ENCODE peak calls at places on chromosomes 5 and 9, in eight cellular contexts. F, L, X, Z, V, I, T and K are unnamed samples.

GRCh38 chr9:96048116-96048953 is 172.8 kb downstream of the ERCC6L2 start:
- DNase-seq in F (no peak), L (peak; percentile 80), X (no peak), Z (peak; percentile 48), V (no peak), I (no peak), T (no peak), K (peak; percentile 32)

GRCh38 chr9:14350766-14351165 is 36.8 kb upstream of the NFIB start:
- DNase-seq in F (no peak), L (no peak), X (no peak), Z (peak; percentile 15), V (no peak), I (no peak), T (no peak), K (no peak)

GRCh38 chr9:87850405-87850804 is 32.3 kb upstream of the SPATA31E1 start:
- DNase-seq in F (no peak), L (no peak), X (no peak), Z (no peak), V (no peak), I (no peak), T (no peak), K (no peak)

GRCh38 chr5:97986069-97986468 is 787.4 kb upstream of the RGMB start:
- DNase-seq in F (no peak), L (no peak), X (peak; percentile 7), Z (no peak), V (no peak), I (no peak), T (no peak), K (no peak)

GRCh38 chr5:143525176-143525575 is 121.7 kb upstream of the NR3C1 start:
- DNase-seq in F (no peak), L (no peak), X (no peak), Z (no peak), V (no peak), I (no peak), T (no peak), K (no peak)

GRCh38 chr9:83304686-83305085 is 233.5 kb downstream of the FRMD3 start:
- DNase-seq in F (no peak), L (peak; percentile 75), X (no peak), Z (peak; percentile 77), V (peak; percentile 92), I (peak; percentile 93), T (peak; percentile 81), K (peak; percentile 83)

GRCh38 chr9:94805585-94805984 is 79.1 kb downstream of the AOPEP start:
- DNase-seq in F (peak; percentile 82), L (no peak), X (no peak), Z (peak; percentile 35), V (no peak), I (no peak), T (no peak), K (no peak)

GRCh38 chr5:57559110-57559635 is 76.6 kb upstream of the ACTBL2 start:
- DNase-seq in F (no peak), L (no peak), X (no peak), Z (no peak), V (no peak), I (no peak), T (no peak), K (no peak)

GRCh38 chr5:156093024-156093423 is 233.9 kb upstream of the SGCD start:
- DNase-seq in F (no peak), L (no peak), X (no peak), Z (no peak), V (no peak), I (no peak), T (no peak), K (no peak)

GRCh38 chr9:110745656-110746055 is 77.1 kb downstream of the MUSK start:
- DNase-seq in F (no peak), L (no peak), X (no peak), Z (no peak), V (no peak), I (no peak), T (no peak), K (no peak)

GRCh38 chr5:5418764-5419163 is 3.7 kb upstream of the ICE1 start:
- DNase-seq in F (no peak), L (no peak), X (no peak), Z (no peak), V (no peak), I (no peak), T (no peak), K (no peak)

GRCh38 chr9:8883313-8883712 is 1083.7 kb upstream of the DMAC1 start:
- DNase-seq in F (no peak), L (no peak), X (no peak), Z (no peak), V (no peak), I (no peak), T (no peak), K (no peak)

GRCh38 chr5:112637343-112637742 is 100.3 kb upstream of the APC start:
- DNase-seq in F (no peak), L (no peak), X (no peak), Z (no peak), V (no peak), I (no peak), T (no peak), K (no peak)

GRCh38 chr5:163894645-163895044 is 389.2 kb downstream of the MAT2B start:
- DNase-seq in F (no peak), L (no peak), X (no peak), Z (no peak), V (no peak), I (no peak), T (no peak), K (no peak)

GRCh38 chr9:127578627-127578951 is 33.5 kb upstream of the STXBP1 start:
- DNase-seq in F (no peak), L (no peak), X (no peak), Z (no peak), V (no peak), I (no peak), T (no peak), K (no peak)

GRCh38 chr9:130002320-130002719 is 40.7 kb downstream of the FNBP1 start:
- DNase-seq in F (no peak), L (no peak), X (no peak), Z (no peak), V (no peak), I (no peak), T (no peak), K (no peak)
- H3K4me1 ChIP-seq in F (no peaks in the 10 kb centered on the region), L (peaks cover 14% of the 10 kb centered on the region), X (no peaks in the 10 kb centered on the region), Z (peaks cover 6% of the 10 kb centered on the region), V (peaks cover 5% of the 10 kb centered on the region), I (peaks cover 38% of the 10 kb centered on the region), T (peaks cover 12% of the 10 kb centered on the region), K (no peaks in the 10 kb centered on the region)

GRCh38 chr5:173011602-173012001 is 28.0 kb downstream of the ATP6V0E1 start:
- DNase-seq in F (no peak), L (no peak), X (no peak), Z (no peak), V (no peak), I (no peak), T (no peak), K (no peak)

GRCh38 chr5:173016069-173016455 is 32.5 kb downstream of the ATP6V0E1 start:
- DNase-seq in F (no peak), L (no peak), X (no peak), Z (no peak), V (no peak), I (no peak), T (no peak), K (no peak)

GRCh38 chr5:173010021-173010420 is 26.4 kb downstream of the ATP6V0E1 start:
- DNase-seq in F (no peak), L (no peak), X (no peak), Z (no peak), V (no peak), I (no peak), T (peak; percentile 20), K (no peak)

GRCh38 chr5:173012882-173013281 is 29.3 kb downstream of the ATP6V0E1 start:
- DNase-seq in F (no peak), L (no peak), X (no peak), Z (no peak), V (no peak), I (no peak), T (peak; percentile 55), K (no peak)

DNA sequence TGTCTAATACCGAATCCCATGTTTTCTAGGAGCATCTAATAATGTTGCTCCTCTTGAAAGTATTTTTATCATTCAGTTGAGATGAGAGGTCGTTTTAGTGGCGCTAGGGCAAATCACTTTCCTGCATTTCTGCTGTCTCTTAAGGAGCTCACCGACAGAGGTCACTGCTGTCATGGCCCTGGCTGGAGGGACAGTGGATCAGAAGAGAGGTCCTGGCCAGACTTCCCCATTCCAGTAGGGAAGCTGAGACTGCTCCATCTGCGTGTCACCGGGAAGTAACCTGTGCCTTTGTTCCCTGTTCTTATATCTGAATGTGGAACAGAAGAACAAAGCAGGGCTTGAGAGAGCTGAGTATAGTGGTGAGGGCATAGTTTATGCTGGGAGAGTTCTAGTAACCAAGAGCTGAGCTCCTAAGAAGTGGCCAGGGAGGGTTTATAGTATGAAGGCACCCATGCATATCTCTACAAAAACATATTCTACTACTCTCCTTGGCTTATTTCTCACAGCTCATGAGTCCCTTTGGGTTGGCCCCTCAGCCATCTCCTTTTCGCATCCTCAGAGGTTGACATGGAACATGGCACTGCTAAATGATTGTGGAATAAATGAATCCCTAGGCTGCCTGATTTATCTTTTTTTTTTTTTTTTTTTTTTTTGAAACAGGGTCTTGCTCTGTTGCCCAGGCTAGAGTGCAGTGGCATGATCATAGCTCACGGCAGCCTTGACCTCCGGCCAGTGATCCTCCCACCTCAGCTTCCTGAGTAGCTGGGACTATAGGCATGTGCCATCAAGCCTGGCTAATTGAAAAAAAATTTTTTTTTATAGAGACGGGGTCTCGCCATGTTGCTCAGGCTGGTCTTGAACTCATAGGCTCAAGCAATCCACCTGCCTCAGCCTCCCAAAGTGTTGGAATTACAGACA is 27.2 kb downstream of the ATP6V0E1 start:
- DNase-seq in F (no peak), L (peak; percentile 62), X (no peak), Z (no peak), V (no peak), I (peak; percentile 76), T (peak; percentile 71), K (no peak)
- TF ChIP-seq CTCF in F (no peak), L (no peak), X (peak; percentile 61), Z (peak; percentile 31), V (no peak), I (no peak), T (no peak), K (peak; percentile 26)

DNA sequence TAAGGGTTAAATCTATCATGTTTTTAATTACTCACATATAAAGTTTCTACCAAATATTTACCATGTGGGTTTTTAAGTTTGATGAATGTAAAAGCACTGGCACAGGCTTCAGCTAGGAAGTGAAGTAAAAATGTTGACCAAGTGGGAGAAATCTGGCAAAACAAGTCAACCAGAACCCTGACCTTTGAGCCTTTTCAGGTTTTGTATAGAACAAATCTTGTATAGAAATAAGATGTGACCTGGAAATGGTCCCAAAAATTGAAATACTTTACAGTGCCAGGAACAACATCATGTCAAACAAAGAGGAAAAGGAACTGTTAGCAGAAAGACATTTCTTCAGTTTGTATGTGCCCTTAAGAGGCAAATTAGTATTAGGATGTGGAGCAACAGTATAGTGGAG is 137.6 kb downstream of the CCDC192 start:
- DNase-seq in F (no peak), L (no peak), X (no peak), Z (no peak), V (no peak), I (no peak), T (no peak), K (no peak)
- TF ChIP-seq EP300 in F (no peak), L (no peak), X (no peak), Z (no peak), V (no peak), I (no peak), T (no peak), K (no peak)

DNA sequence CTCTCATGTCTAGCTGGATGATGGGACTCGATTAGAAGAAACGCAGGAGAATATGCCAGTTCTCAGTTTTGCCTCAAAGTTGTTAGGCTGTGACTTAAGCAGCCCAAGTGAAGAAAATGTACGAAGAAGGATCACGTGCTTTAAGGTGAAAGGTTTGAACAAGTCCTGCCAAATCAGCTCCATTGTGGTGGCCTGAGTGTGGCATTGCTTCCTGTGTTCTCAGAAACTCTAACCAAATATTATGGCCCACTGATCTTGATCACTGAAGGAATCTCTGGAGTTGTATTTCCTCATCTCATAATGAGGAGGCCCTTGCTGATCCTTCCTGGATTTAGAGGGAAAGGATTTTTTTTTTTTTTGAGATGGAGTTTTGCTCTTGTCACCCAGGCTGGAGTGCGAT is 44.0 kb downstream of the OTULIN start:
- DNase-seq in F (no peak), L (no peak), X (no peak), Z (no peak), V (no peak), I (no peak), T (no peak), K (no peak)
- H3K4me1 ChIP-seq in F (no peaks in the 10 kb centered on the region), L (no peaks in the 10 kb centered on the region), X (no peaks in the 10 kb centered on the region), Z (peaks cover 9% of the 10 kb centered on the region), V (no peaks in the 10 kb centered on the region), I (no peaks in the 10 kb centered on the region), T (peaks cover 19% of the 10 kb centered on the region), K (peaks cover 12% of the 10 kb centered on the region)